ENCODE peak calls at places on chromosomes 7 and 10, in four cellular contexts. C is fibroblast of lung, N is GM23248, L is HS-5. B is an unnamed sample.

GRCh38 chr7:55546826-55547225 is 25.5 kb downstream of the VOPP1 start:
- DNase-seq in C (peak; percentile 82), N (peak; percentile 94), L (peak; percentile 60), B (peak; percentile 45)

GRCh38 chr10:65234261-65234660 is 1691.6 kb upstream of the LRRTM3 start:
- DNase-seq in C (no peak), N (no peak), L (peak; percentile 11), B (no peak)

GRCh38 chr7:150399861-150400778 is 21.0 kb downstream of the ZNF775 start:
- DNase-seq in C (peak; percentile 45), N (peak; percentile 77), L (no peak), B (no peak)

GRCh38 chr10:108783897-108784296 is 1139.4 kb downstream of the XPNPEP1 start:
- DNase-seq in C (peak; percentile 60), N (peak; percentile 68), L (no peak), B (peak; percentile 35)

GRCh38 chr10:86169066-86169465 is 197.5 kb downstream of the GRID1 start:
- DNase-seq in C (no peak), N (no peak), L (no peak), B (no peak)

GRCh38 chr10:43045246-43045621 is 31.6 kb upstream of the RET start:
- DNase-seq in C (no peak), N (no peak), L (no peak), B (no peak)

GRCh38 chr7:54664235-54665228 is 94.5 kb downstream of the SEC61G start:
- DNase-seq in C (peak; percentile 12), N (peak; percentile 43), L (peak; percentile 14), B (no peak)

GRCh38 chr10:24202181-24202570 is 6.8 kb upstream of the KIAA1217 start:
- DNase-seq in C (no peak), N (no peak), L (no peak), B (no peak)

GRCh38 chr10:19654576-19654975 is 161.7 kb upstream of the PLXDC2 start:
- DNase-seq in C (peak; percentile 87), N (peak; percentile 78), L (peak; percentile 34), B (peak; percentile 52)

GRCh38 chr10:102744374-102745051 is 765 bp downstream of the WBP1L start:
- DNase-seq in C (no peak), N (peak; percentile 68), L (no peak), B (no peak)

GRCh38 chr10:84925495-84925894 is 597.1 kb downstream of the CCSER2 start:
- DNase-seq in C (no peak), N (no peak), L (no peak), B (no peak)

GRCh38 chr10:61438141-61438984 is 14.8 kb downstream of the TMEM26 start:
- DNase-seq in C (peak; percentile 52), N (peak; percentile 6), L (no peak), B (no peak)

GRCh38 chr7:101362334-101363195 is at the start of gene COL26A1:
- DNase-seq in C (peak; percentile 27), N (peak; percentile 61), L (no peak), B (peak; percentile 6)

GRCh38 chr7:116910367-116910766 is 42.9 kb upstream of the ST7 start:
- DNase-seq in C (no peak), N (no peak), L (no peak), B (no peak)

GRCh38 chr10:33145451-33146188 is 187.6 kb upstream of the ITGB1 start:
- DNase-seq in C (peak; percentile 55), N (no peak), L (no peak), B (peak; percentile 86)

GRCh38 chr10:76649271-76649670 is 988.3 kb downstream of the KCNMA1 start:
- DNase-seq in C (no peak), N (no peak), L (no peak), B (no peak)

GRCh38 chr7:156650042-156650441 is 9.5 kb downstream of the RNF32 start:
- DNase-seq in C (no peak), N (peak; percentile 43), L (no peak), B (peak; percentile 35)

GRCh38 chr10:89793649-89794254 is 92.4 kb downstream of the KIF20B start:
- DNase-seq in C (peak; percentile 63), N (peak; percentile 74), L (peak; percentile 45), B (peak; percentile 70)

GRCh38 chr7:128003787-128004186 is 27.4 kb downstream of the LRRC4 start:
- DNase-seq in C (no peak), N (no peak), L (no peak), B (peak; percentile 19)